ENCODE peak calls at places on chromosomes 7 and 10, in five cellular contexts. W, I, F, S and C are unnamed samples.

GRCh38 chr10:119208553-119208940 is 1.2 kb downstream of the GRK5 start:
- DNase-seq in W (no peak), I (peak; percentile 21), F (peak; percentile 48), S (peak; percentile 62), C (no peak)

GRCh38 chr10:95793401-95794045 is 37.6 kb downstream of the ENTPD1 start:
- DNase-seq in I (peak; percentile 89), F (no peak), S (no peak), W (no peak), C (no peak)

GRCh38 chr7:31767686-31768358 is 80.8 kb downstream of the PPP1R17 start:
- DNase-seq in I (no peak), S (no peak), W (no peak), F (no peak), C (no peak)

GRCh38 chr7:116236020-116236630 is 25.8 kb downstream of the TES start:
- DNase-seq in W (peak; percentile 70), S (peak; percentile 51), F (peak; percentile 59), I (peak; percentile 64), C (peak; percentile 52)

GRCh38 chr10:127374901-127375300 is 174.2 kb upstream of the NPS start:
- DNase-seq in S (no peak), F (peak; percentile 22), W (no peak), I (no peak), C (no peak)

GRCh38 chr10:130438861-130439260 is 302.7 kb downstream of the GLRX3 start:
- DNase-seq in W (no peak), I (no peak), F (no peak), S (no peak), C (no peak)

GRCh38 chr7:151240536-151240935 is 8.0 kb downstream of the SMARCD3 start:
- DNase-seq in F (no peak), I (no peak), W (no peak), S (no peak), C (no peak)

GRCh38 chr10:34690403-34691049 is 124.6 kb downstream of the PARD3 start:
- DNase-seq in S (no peak), I (no peak), F (no peak), W (no peak), C (no peak)

GRCh38 chr7:129009437-129009836 is 45.5 kb downstream of the TNPO3 start:
- DNase-seq in W (no peak), S (no peak), F (no peak), I (peak; percentile 80), C (no peak)

GRCh38 chr10:119349341-119349740 is 142.0 kb downstream of the GRK5 start:
- DNase-seq in F (no peak), S (no peak), W (peak; percentile 19), I (no peak), C (no peak)

GRCh38 chr7:122305475-122306319 is 1.1 kb upstream of the FEZF1 start:
- DNase-seq in I (no peak), S (no peak), F (no peak), W (no peak), C (no peak)

GRCh38 chr7:2864999-2865670 is 21.0 kb upstream of the GNA12 start:
- DNase-seq in S (peak; percentile 73), F (peak; percentile 67), I (peak; percentile 86), W (peak; percentile 74), C (peak; percentile 60)

GRCh38 chr10:32412499-32412853 is 33.5 kb upstream of the CCDC7 start:
- DNase-seq in W (no peak), F (peak; percentile 72), S (no peak), I (no peak), C (no peak)

GRCh38 chr10:7986851-7987250 is 67.6 kb upstream of the GATA3 start:
- DNase-seq in S (peak; percentile 50), I (no peak), F (peak; percentile 60), W (no peak), C (no peak)

GRCh38 chr10:124422742-124423141 is 4.0 kb upstream of the OAT start:
- DNase-seq in S (no peak), F (no peak), I (no peak), W (no peak), C (no peak)

GRCh38 chr10:113230018-113230610 is 280.1 kb downstream of the TCF7L2 start:
- DNase-seq in I (no peak), F (no peak), W (no peak), S (no peak), C (no peak)

GRCh38 chr10:17038627-17039026 is 91.0 kb downstream of the CUBN start:
- DNase-seq in S (no peak), F (no peak), I (no peak), W (peak; percentile 85), C (no peak)